ENCODE peak calls at places on chromosomes 7 and 10, in five cellular contexts. U, S, Q, X and V are unnamed samples.

GRCh38 chr7:5797716-5798115 is 16.3 kb upstream of the RNF216 start:
- DNase-seq in X (no peak), Q (no peak), S (no peak), U (no peak), V (no peak)

GRCh38 chr7:113684165-113684564 is 234.6 kb downstream of the PPP1R3A start:
- DNase-seq in Q (no peak), S (no peak), X (no peak), U (no peak), V (no peak)

GRCh38 chr10:83917519-83918506 is 221.5 kb upstream of the GHITM start:
- DNase-seq in Q (peak), X (no peak), U (no peak), S (peak), V (no peak)

GRCh38 chr7:2006231-2006771 is 226.4 kb downstream of the MAD1L1 start:
- DNase-seq in U (peak), Q (peak), S (peak), X (no peak), V (no peak)

GRCh38 chr10:59949608-59950007 is 43.3 kb upstream of the CCDC6 start:
- DNase-seq in X (no peak), Q (no peak), S (no peak), U (no peak), V (no peak)

GRCh38 chr10:35336921-35337741 is 822 bp downstream of the CCNY start:
- DNase-seq in X (no peak), Q (peak), S (peak), U (peak), V (peak)

GRCh38 chr7:114026486-114027089 is 107.8 kb upstream of the PPP1R3A start:
- DNase-seq in X (peak), U (no peak), S (no peak), Q (peak), V (no peak)

GRCh38 chr10:131002031-131002861 is 309.3 kb downstream of the TCERG1L start:
- DNase-seq in S (no peak), U (peak), X (no peak), Q (no peak), V (no peak)

GRCh38 chr10:68208424-68209042 is 23.4 kb downstream of the ATOH7 start:
- DNase-seq in Q (peak), S (peak), U (no peak), X (peak), V (peak)

GRCh38 chr10:14414901-14415300 is 84.2 kb upstream of the FRMD4A start:
- DNase-seq in U (no peak), X (peak), S (no peak), Q (no peak), V (no peak)

GRCh38 chr7:137975223-137975622 is 26.7 kb downstream of the CREB3L2 start:
- DNase-seq in U (no peak), S (no peak), Q (no peak), X (no peak), V (no peak)

GRCh38 chr10:5904227-5904626 is 14.2 kb downstream of the FBH1 start:
- DNase-seq in U (no peak), S (no peak), Q (no peak), X (no peak), V (no peak)

GRCh38 chr7:48637382-48637781 is 287.0 kb upstream of the CDC14C start:
- DNase-seq in U (no peak), X (no peak), Q (no peak), S (no peak), V (no peak)

GRCh38 chr10:127854769-127855583 is 37.8 kb downstream of the CLRN3 start:
- DNase-seq in Q (no peak), S (no peak), X (no peak), U (no peak), V (no peak)

GRCh38 chr10:115525141-115525540 is 432.0 kb downstream of the ATRNL1 start:
- DNase-seq in Q (no peak), X (no peak), S (no peak), U (no peak), V (no peak)

GRCh38 chr10:35340975-35341374 is 4.7 kb downstream of the CCNY start:
- DNase-seq in S (no peak), U (no peak), Q (no peak), X (no peak), V (no peak)

GRCh38 chr7:94998951-94999350 is 91.6 kb downstream of the PPP1R9A start:
- DNase-seq in U (no peak), X (no peak), S (no peak), Q (no peak), V (no peak)

GRCh38 chr10:6418167-6418566 is 161.9 kb downstream of the PRKCQ start:
- DNase-seq in S (no peak), Q (no peak), X (no peak), U (no peak), V (no peak)

DNA sequence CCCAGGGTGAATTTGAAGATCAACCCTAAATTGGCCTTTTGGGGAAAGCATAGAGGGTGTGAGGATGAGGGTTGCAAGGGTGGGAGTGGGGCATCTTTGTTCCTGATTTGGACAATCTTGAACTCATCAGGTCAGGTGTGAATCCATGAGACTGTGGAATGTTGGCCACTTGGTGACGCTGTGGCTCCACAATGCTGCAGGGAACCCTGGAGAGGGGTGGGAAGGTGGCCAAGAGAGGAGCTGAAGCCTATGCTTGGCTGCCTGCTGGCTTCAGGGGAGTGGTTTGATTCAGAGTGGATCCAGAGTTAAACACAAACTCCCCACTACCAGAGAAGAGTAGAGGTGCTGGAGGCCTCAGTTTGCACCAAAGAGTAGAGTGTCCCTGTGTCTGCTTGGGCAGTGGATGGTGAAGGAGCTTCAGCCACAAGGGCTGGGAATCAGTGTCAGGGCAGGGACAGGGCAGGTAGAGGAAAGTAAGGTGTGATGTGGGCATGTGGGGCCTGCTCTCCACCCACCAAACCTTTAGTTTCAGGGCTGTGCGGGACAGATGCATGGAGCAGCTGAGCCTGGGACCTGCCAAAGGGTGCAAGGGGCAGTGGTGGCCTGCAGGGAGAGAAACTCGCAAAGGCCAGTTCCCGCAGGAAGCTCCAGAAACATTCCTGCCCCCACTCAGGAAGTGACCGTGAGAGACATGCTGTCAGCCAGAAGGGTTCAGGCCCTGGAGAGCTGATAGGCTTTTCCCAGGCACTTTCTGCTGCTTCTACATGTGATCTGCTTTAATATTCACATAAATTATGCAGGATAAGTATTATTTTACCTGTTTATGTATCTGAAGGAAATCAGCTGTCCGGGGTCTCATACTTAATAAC is 81.0 kb upstream of the PRSS58 start:
- DNase-seq in U (no peak), X (no peak), S (no peak), Q (peak), V (no peak)
- TF ChIP-seq CTCF in U (peak), X (peak), S (no peak), Q (peak), V (peak)

GRCh38 chr10:124530215-124530665 is 68.6 kb downstream of the LHPP start:
- DNase-seq in S (peak), Q (peak), X (peak), U (peak), V (peak)

GRCh38 chr10:124530816-124531215 is 69.2 kb downstream of the LHPP start:
- DNase-seq in X (no peak), Q (no peak), U (no peak), S (no peak), V (no peak)

GRCh38 chr10:124532788-124533187 is 71.2 kb downstream of the LHPP start:
- DNase-seq in U (no peak), S (no peak), Q (no peak), X (no peak), V (no peak)

GRCh38 chr10:124533266-124533665 is 71.6 kb downstream of the LHPP start:
- DNase-seq in S (no peak), Q (no peak), U (no peak), X (no peak), V (no peak)

DNA sequence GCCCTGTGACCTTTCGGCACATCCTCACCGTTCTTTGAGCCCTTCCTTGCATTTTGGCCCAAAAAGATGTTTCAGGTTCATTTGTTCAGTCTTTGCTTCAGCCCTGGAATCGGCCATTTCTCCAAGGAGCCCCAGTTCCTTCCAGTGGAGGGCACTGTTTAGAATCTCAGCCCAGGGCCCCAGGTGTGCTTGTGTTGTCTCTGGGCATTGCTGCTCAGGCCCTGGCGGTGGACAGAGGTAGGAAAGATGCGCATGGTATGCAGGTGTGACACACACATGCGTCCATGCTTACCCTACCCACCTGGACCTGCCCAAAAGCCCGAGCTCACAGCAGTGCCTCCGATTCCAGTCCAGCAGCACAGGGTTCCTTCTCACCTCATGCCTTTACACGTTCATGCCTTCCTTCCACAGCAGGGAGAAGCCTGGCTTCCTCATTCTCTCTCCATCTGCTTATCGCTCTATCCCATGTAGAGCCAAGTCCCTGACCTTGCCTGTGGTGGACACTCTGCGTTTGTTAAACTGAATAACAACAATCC is 70.6 kb downstream of the LHPP start:
- DNase-seq in X (no peak), Q (peak), S (peak), U (no peak), V (peak)
- TF ChIP-seq CTCF in X (peak), Q (peak), S (peak), U (peak), V (peak)

GRCh38 chr10:75910032-75910431 is 478.6 kb downstream of the LRMDA start:
- DNase-seq in U (no peak), S (no peak), X (peak), Q (no peak), V (no peak)
- TF ChIP-seq CTCF in U (peak), S (no peak), X (peak), Q (no peak), V (peak)

DNA sequence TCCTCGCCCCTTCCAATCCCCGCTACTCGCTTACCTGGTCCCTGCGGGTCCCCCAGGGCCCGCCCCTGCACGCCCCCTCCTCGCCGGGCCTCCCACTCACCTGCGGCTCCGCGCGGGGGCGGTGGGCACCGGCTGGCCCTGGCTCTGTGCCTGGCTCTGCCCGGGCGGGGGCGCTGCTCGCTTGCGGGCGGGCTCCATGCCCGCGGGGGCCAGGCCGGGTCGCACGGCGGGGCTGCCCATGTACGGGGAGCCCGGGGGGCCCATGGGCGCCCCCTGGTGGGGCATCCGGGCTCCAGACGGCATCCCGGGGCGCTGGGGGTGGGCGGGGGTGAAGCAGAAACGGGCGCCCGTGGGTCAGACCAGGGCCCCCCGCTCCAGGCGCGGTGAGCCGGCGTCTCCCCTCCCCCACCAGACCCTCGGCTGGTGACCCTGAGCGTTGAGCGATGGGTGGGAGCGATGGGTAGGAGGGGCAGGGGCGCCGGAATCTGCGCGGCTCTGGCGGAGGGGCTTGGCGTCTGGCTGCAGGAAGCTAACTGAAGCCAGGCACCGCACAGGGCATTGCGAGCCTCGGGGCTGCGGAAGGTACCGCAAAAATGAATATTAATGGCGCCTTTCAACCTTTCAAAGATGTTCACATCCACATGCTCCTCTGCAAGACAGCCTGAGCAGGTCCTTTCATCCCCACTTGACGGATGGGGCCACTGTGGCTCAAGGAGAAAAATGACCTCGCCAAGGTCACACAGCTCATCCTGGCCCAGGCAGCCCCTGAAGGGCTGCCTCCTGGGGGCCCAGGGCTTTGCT is 2.9 kb downstream of the SMARCD3 start:
- DNase-seq in Q (peak), S (peak), U (no peak), X (no peak), V (peak)
- TF ChIP-seq CTCF in Q (peak), S (peak), U (peak), X (peak), V (peak)

GRCh38 chr10:99711129-99711719 is 20.7 kb downstream of the COX15 start:
- DNase-seq in X (peak), U (no peak), Q (peak), S (no peak), V (no peak)
- TF ChIP-seq CTCF in X (peak), U (peak), Q (peak), S (peak), V (peak)